ENCODE peak calls at places on chromosomes 13 and 19, in eight cellular contexts. J is A549, V is Peyer's patch, U is sigmoid colon, A is GM06990, K is lower lobe of right lung, B is AG10803, X is RWPE2. M is an unnamed sample.

GRCh38 chr19:53892981-53893325 is 11.0 kb downstream of the PRKCG start:
- DNase-seq in B (no peak), A (no peak), U (no peak), K (no peak), V (no peak), X (no peak), J (peak), M (no peak)

GRCh38 chr13:75194717-75195116 is 287.3 kb downstream of the TBC1D4 start:
- DNase-seq in A (no peak), U (no peak), V (no peak), X (no peak), B (no peak), J (no peak), K (no peak), M (peak)

GRCh38 chr13:98909016-98909415 is 68.8 kb downstream of the DOCK9 start:
- DNase-seq in X (no peak), J (peak), K (no peak), B (no peak), A (no peak), V (no peak), U (no peak), M (peak)

GRCh38 chr13:23470706-23471610 is 37.5 kb upstream of the SACS start:
- DNase-seq in A (no peak), J (no peak), X (no peak), B (peak), U (no peak), K (no peak), V (no peak), M (no peak)

GRCh38 chr19:7142771-7143170 is 73.3 kb downstream of the ZNF557 start:
- DNase-seq in B (no peak), U (peak), X (no peak), K (no peak), A (no peak), J (no peak), V (no peak), M (no peak)

GRCh38 chr19:34502582-34503545 is 21.3 kb downstream of the WTIP start:
- DNase-seq in U (peak), K (no peak), J (no peak), B (peak), A (no peak), X (no peak), V (peak), M (peak)

GRCh38 chr13:113084094-113084942 is 21.3 kb upstream of the F7 start:
- DNase-seq in U (no peak), X (peak), B (no peak), J (no peak), V (no peak), K (peak), A (no peak), M (no peak)

GRCh38 chr19:45601524-45602522 is at the start of gene GPR4:
- DNase-seq in J (no peak), U (no peak), V (no peak), B (no peak), K (no peak), A (no peak), X (no peak), M (peak)

GRCh38 chr19:1166872-1167573 is 7.0 kb downstream of the SBNO2 start:
- DNase-seq in X (no peak), V (no peak), J (no peak), U (no peak), K (peak), A (no peak), B (no peak), M (no peak)

GRCh38 chr19:14022469-14022868 is 5.5 kb upstream of the RLN3 start:
- DNase-seq in J (no peak), B (peak), U (no peak), K (no peak), V (no peak), X (no peak), A (no peak), M (no peak)

GRCh38 chr19:56211718-56212117 is 9.6 kb downstream of the ZSCAN5C start:
- DNase-seq in A (no peak), V (no peak), B (no peak), K (no peak), X (no peak), J (no peak), U (no peak), M (no peak)

GRCh38 chr19:32921624-32922023 is 50.1 kb downstream of the CEP89 start:
- DNase-seq in K (no peak), V (no peak), J (no peak), U (no peak), A (no peak), X (no peak), B (no peak), M (no peak)

GRCh38 chr13:59424661-59425060 is 739.1 kb downstream of the DIAPH3 start:
- DNase-seq in V (no peak), B (peak), A (no peak), K (no peak), J (no peak), U (no peak), X (no peak), M (peak)

GRCh38 chr13:41833851-41834250 is 127.1 kb downstream of the VWA8 start:
- DNase-seq in K (no peak), J (no peak), A (no peak), U (no peak), V (no peak), B (no peak), X (no peak), M (peak)

GRCh38 chr13:25291691-25292090 is 4.4 kb upstream of the MTMR6 start:
- DNase-seq in J (no peak), V (no peak), K (no peak), U (no peak), X (no peak), B (no peak), A (no peak), M (no peak)

GRCh38 chr19:1757468-1758230 is 4.3 kb downstream of the ONECUT3 start:
- DNase-seq in X (no peak), B (no peak), K (no peak), J (no peak), A (no peak), U (no peak), V (no peak), M (no peak)

GRCh38 chr13:77036294-77036693 is 9.3 kb upstream of the FBXL3 start:
- DNase-seq in K (no peak), J (no peak), V (no peak), U (no peak), X (no peak), A (no peak), B (no peak), M (no peak)

GRCh38 chr19:13008926-13009787 is 13.9 kb downstream of the NFIX start:
- DNase-seq in A (no peak), V (no peak), B (peak), X (no peak), K (no peak), U (no peak), J (no peak), M (no peak)

GRCh38 chr19:14183741-14184395 is 22.1 kb downstream of the ADGRL1 start:
- DNase-seq in U (no peak), J (no peak), A (no peak), B (no peak), V (no peak), K (no peak), X (no peak), M (no peak)

GRCh38 chr19:42199440-42200115 is 17.9 kb downstream of the DEDD2 start:
- DNase-seq in U (peak), B (no peak), K (peak), X (peak), V (peak), A (peak), J (no peak), M (no peak)

GRCh38 chr13:31767175-31767900 is 28.0 kb downstream of the RXFP2 start:
- DNase-seq in A (no peak), J (no peak), K (no peak), B (peak), U (no peak), V (no peak), X (peak), M (peak)

GRCh38 chr19:42275103-42275502 is 6.1 kb downstream of the CIC start:
- DNase-seq in X (no peak), V (no peak), B (no peak), U (no peak), J (no peak), A (peak), K (no peak), M (no peak)

GRCh38 chr19:27974082-27974513 is 1238.9 kb downstream of the UQCRFS1 start:
- DNase-seq in A (peak), U (no peak), X (no peak), K (no peak), J (peak), V (no peak), B (peak), M (peak)

GRCh38 chr19:39506944-39507714 is 7.8 kb upstream of the SELENOV start:
- DNase-seq in K (no peak), J (peak), B (peak), V (no peak), A (peak), U (no peak), X (no peak), M (peak)

GRCh38 chr13:79741006-79741405 is 260.1 kb downstream of the NDFIP2 start:
- DNase-seq in K (no peak), J (no peak), A (no peak), U (no peak), B (peak), V (no peak), X (no peak), M (peak)

GRCh38 chr19:55171440-55171839 is 5.0 kb upstream of the DNAAF3 start:
- DNase-seq in B (no peak), V (no peak), X (no peak), J (no peak), U (no peak), A (no peak), K (no peak), M (no peak)

GRCh38 chr19:55169136-55169535 is 2.7 kb upstream of the DNAAF3 start:
- DNase-seq in K (no peak), V (no peak), U (no peak), A (no peak), X (no peak), J (no peak), B (no peak), M (no peak)

GRCh38 chr19:55161571-55162322 is 4.2 kb upstream of the TNNI3 start:
- DNase-seq in B (no peak), U (no peak), J (no peak), V (no peak), K (no peak), A (no peak), X (no peak), M (no peak)

GRCh38 chr19:55165952-55166529 is 372 bp downstream of the DNAAF3 start:
- DNase-seq in A (peak), B (peak), V (peak), X (no peak), U (peak), K (no peak), J (peak), M (peak)

DNA sequence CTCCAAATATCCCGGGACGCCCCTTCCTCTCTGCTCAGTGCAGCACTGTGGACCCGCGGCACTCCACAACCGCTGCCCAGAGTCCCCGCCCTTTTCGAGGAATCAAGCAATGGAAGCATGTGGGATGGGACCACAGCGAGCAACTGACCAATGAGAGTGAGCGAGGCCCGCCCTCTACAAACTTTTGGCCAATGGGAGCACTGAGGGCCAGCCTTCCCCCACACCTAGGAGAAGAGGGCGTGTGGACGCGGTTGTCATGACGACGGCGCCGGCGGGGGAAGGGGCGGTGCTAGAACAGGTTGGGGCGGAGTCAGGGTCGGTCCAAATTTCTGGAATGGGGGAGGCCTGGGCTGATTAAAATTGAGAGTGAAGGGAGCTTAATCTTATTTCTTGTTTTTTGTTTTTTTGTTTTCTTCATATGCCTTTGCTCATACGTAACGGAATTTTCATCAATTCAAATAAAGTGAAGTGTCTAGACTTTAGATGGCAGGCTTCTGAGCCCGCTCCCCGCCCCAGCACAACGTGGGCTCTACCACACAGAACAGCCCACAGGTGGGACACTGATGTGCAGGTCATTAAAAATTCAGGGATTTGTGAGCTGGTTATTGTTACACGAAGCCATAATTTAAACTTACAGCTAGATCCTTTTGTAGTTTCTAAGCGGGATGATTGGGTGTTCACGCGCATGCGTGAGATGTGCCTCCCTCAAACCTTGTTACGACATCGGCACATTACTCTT is at the start of gene DNAAF3:
- DNase-seq in V (peak), A (peak), X (peak), K (peak), B (peak), J (peak), U (peak), M (peak)
- H3K4me3 ChIP-seq in V (no peak), A (peak), X (peak), K (peak), B (peak), J (peak), U (peak), M (peak)

GRCh38 chr13:45925151-45925550 is 73.6 kb upstream of the SIAH3 start:
- DNase-seq in B (no peak), V (no peak), A (no peak), U (no peak), X (no peak), K (no peak), J (no peak), M (peak)
- TF ChIP-seq CTCF in B (peak), V (no peak), A (peak), U (no peak), X (no peak), K (no peak), J (no peak), M (peak)

GRCh38 chr19:15456441-15456840 is 6.7 kb upstream of the WIZ start:
- DNase-seq in A (no peak), J (no peak), B (no peak), V (no peak), X (peak), U (no peak), K (no peak), M (no peak)

GRCh38 chr19:15454371-15454800 is 4.6 kb upstream of the WIZ start:
- DNase-seq in X (peak), V (no peak), K (no peak), J (peak), A (no peak), U (no peak), B (no peak), M (no peak)

GRCh38 chr19:15457701-15458484 is 6.5 kb downstream of the RASAL3 start:
- DNase-seq in V (no peak), A (no peak), X (peak), K (no peak), B (no peak), J (no peak), U (no peak), M (no peak)

GRCh38 chr19:15455996-15456395 is 6.2 kb upstream of the WIZ start:
- DNase-seq in J (no peak), B (no peak), V (no peak), A (no peak), U (no peak), X (no peak), K (no peak), M (no peak)

DNA sequence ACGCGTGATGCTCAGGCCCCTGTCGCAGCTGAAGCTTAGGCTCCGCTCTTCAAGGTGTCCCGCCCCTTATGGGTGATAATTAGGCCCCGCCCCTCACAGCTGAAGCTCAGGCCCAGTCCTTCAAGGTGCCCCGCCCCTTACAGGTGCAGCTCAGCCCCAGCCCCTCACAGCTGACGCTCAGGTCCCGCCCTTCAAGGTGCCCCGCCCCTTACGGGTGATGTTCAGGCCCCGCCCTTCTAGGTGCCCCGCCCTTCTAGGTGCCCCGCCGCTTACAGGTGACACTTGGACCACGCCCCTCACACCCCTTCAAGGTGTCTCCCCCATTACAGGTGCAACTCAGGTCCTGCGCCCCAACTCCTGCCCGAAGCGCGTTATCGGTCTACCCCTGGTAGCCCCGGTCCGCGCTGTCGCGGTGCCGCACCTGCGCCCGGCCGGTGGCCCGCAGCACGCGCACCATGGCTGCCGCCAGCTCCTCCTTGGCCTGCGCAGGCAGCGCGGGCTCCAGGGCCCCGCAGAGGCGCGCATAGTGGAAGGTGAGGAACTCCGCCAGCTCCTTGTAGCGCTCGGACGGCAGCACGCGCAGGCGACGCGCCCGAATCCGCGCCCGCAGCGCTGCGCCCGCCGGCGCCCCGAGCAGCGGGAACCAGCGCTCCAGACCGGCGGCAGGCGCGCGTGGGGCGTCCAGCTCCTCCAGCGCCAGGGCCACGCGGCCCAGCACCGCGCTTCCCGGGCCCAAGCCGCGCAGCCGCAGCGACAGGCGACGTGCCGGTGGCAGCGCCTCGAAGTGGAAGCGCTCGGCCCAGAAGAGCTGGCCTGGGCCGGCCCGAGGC is 7.3 kb downstream of the RASAL3 start:
- DNase-seq in U (no peak), K (no peak), B (no peak), V (peak), A (no peak), J (peak), X (peak), M (no peak)
- H3K4me3 ChIP-seq in U (no peak), K (no peak), B (no peak), V (no peak), A (no peak), J (peak), X (peak), M (no peak)

GRCh38 chr19:50720921-50721291 is 1.3 kb upstream of the SHANK1 start:
- DNase-seq in A (no peak), J (peak), V (no peak), B (peak), X (no peak), U (no peak), K (no peak), M (peak)
- TF ChIP-seq CTCF in A (no peak), J (no peak), V (no peak), B (peak), X (no peak), U (no peak), K (no peak), M (no peak)

GRCh38 chr13:93227280-93227905 is 786 bp downstream of the GPC6 start:
- DNase-seq in K (peak), A (peak), B (peak), U (peak), V (no peak), J (peak), X (no peak), M (peak)

GRCh38 chr13:93224545-93224944 is 2.1 kb upstream of the GPC6 start:
- DNase-seq in J (peak), V (no peak), U (no peak), A (no peak), X (no peak), K (no peak), B (peak), M (peak)

GRCh38 chr13:93226623-93227279 is at the start of gene GPC6:
- DNase-seq in V (no peak), X (no peak), A (no peak), K (no peak), J (peak), U (peak), B (peak), M (peak)

GRCh38 chr13:93225610-93226009 is 997 bp upstream of the GPC6 start:
- DNase-seq in B (no peak), J (no peak), A (no peak), X (no peak), K (no peak), V (no peak), U (no peak), M (no peak)

DNA sequence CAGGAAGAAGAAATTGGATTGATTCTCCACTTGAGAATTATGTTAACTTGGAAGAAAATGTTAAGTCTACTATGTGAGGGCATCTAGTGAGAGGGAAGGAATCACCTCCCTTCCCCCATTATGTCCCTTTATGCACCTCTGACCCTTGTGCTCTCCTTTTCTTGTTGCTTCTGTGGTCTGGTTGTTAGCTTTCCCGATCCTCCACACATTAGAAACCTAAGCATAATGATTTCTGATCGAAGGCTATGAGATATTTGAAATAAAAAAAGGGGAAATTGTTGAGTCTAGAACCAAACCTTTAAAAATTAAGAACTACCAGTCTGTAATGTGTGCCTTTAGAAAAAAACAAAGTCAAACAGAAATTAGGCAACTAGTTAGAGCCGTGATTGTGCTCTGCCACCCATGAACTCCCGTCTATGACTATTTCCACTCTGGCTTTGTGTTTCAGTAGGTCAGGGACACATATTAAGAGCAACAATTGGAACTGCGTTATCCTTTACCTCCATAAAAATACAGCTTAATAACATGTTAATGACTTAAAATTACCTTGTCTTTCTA is 463 bp upstream of the GPC6 start:
- DNase-seq in X (no peak), J (no peak), K (no peak), B (no peak), A (no peak), U (no peak), V (no peak), M (no peak)
- H3K4me3 ChIP-seq in X (peak), J (peak), K (peak), B (peak), A (no peak), U (peak), V (no peak), M (peak)

DNA sequence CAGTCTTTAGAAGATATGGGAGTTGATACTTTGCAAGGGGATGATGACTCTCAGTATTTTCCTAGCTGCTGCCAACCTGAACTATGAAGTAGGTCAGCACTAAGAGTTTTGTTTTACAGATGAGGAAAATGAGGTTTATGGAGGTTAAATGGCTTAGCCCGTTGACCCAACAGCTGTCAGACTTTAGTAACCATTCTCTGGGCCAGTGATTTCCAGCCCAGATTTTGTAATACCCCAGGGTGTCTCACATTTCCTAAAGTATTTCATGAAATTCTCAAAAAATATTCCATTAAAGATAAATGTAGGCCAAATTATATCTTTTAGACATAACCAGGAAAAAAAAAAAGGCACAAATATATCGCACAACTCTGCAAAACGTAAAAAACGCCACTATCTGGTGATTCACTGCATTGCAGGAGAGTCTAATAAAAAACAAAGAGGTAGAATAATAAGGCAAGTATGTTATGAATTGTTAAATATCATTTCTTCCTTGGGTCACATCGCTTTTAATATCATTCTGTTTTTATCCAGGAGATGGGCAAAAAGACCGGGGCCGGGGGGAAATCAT is 112.5 kb downstream of the DACH1 start:
- DNase-seq in B (no peak), J (no peak), K (no peak), U (no peak), X (no peak), V (no peak), A (no peak), M (no peak)
- TF ChIP-seq CTCF in B (no peak), J (no peak), K (no peak), U (no peak), X (peak), V (peak), A (peak), M (peak)

GRCh38 chr19:35904312-35905068 is 2.2 kb downstream of the HCST start:
- DNase-seq in K (no peak), A (no peak), J (no peak), B (no peak), U (no peak), X (no peak), V (no peak), M (no peak)
- H3K4me3 ChIP-seq in K (peak), A (no peak), J (no peak), B (no peak), U (no peak), X (no peak), V (no peak), M (no peak)